ENCODE peak calls at places on chromosomes 12 and 14, in seven cellular contexts. T, K, J, S, Z, F and D are unnamed samples.

GRCh38 chr12:114134922-114135321 is 168.8 kb upstream of the RBM19 start:
- DNase-seq in T (no peak), K (no peak), J (no peak), S (no peak), Z (no peak), F (no peak), D (no peak)

GRCh38 chr12:39272934-39273770 is 169.8 kb downstream of the KIF21A start:
- DNase-seq in T (no peak), K (no peak), J (peak), S (peak), Z (no peak), F (peak), D (peak)

GRCh38 chr12:47811581-47812484 is 7.9 kb downstream of the HDAC7 start:
- DNase-seq in T (peak), K (no peak), J (no peak), S (no peak), Z (peak), F (no peak), D (no peak)

GRCh38 chr12:66848967-66849366 is 170.1 kb upstream of the GRIP1 start:
- DNase-seq in T (no peak), K (no peak), J (no peak), S (no peak), Z (no peak), F (peak), D (no peak)

GRCh38 chr12:42854208-42854607 is 264.7 kb upstream of the PRICKLE1 start:
- DNase-seq in T (no peak), K (no peak), J (no peak), S (no peak), Z (no peak), F (no peak), D (no peak)

GRCh38 chr12:84727964-84728363 is 184.6 kb downstream of the SLC6A15 start:
- DNase-seq in T (no peak), K (no peak), J (peak), S (no peak), Z (no peak), F (peak), D (peak)

GRCh38 chr12:67758119-67758873 is 109.8 kb downstream of the DYRK2 start:
- DNase-seq in T (no peak), K (no peak), J (peak), S (no peak), Z (no peak), F (no peak), D (no peak)

GRCh38 chr12:11136075-11136474 is 1.6 kb upstream of the TAS2R30 start:
- DNase-seq in T (no peak), K (no peak), J (no peak), S (no peak), Z (no peak), F (no peak), D (no peak)

GRCh38 chr12:46754550-46754949 is 71.2 kb downstream of the SLC38A4 start:
- DNase-seq in T (no peak), K (no peak), J (no peak), S (no peak), Z (no peak), F (no peak), D (no peak)

GRCh38 chr14:97218713-97219355 is 421.7 kb downstream of the VRK1 start:
- DNase-seq in T (no peak), K (no peak), J (no peak), S (peak), Z (no peak), F (peak), D (no peak)

DNA sequence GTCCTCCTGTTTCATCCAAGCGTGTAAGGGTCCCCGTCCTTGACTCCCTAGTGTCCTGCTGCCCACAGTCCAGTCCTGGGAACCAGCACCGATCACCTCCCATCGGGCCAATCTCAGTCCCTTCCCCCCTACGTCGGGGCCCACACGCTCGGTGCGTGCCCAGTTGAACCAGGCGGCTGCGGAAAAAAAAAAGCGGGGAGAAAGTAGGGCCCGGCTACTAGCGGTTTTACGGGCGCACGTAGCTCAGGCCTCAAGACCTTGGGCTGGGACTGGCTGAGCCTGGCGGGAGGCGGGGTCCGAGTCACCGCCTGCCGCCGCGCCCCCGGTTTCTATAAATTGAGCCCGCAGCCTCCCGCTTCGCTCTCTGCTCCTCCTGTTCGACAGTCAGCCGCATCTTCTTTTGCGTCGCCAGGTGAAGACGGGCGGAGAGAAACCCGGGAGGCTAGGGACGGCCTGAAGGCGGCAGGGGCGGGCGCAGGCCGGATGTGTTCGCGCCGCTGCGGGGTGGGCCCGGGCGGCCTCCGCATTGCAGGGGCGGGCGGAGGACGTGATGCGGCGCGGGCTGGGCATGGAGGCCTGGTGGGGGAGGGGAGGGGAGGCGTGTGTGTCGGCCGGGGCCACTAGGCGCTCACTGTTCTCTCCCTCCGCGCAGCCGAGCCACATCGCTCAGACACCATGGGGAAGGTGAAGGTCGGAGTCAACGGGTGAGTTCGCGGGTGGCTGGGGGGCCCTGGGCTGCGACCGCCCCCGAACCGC is at the start of gene GAPDH:
- DNase-seq in T (peak), K (peak), J (peak), S (peak), Z (peak), F (peak), D (peak)
- TF ChIP-seq CTCF in T (no peak), K (no peak), J (no peak), S (no peak), Z (no peak), F (no peak), D (peak)

GRCh38 chr12:95547522-95548055 is 3.7 kb downstream of the USP44 start:
- DNase-seq in T (no peak), K (no peak), J (no peak), S (no peak), Z (no peak), F (no peak), D (no peak)

GRCh38 chr12:95546491-95546813 is 4.8 kb downstream of the USP44 start:
- DNase-seq in T (no peak), K (no peak), J (no peak), S (no peak), Z (no peak), F (no peak), D (no peak)

GRCh38 chr12:95548056-95548538 is 3.2 kb downstream of the USP44 start:
- DNase-seq in T (peak), K (peak), J (peak), S (peak), Z (no peak), F (peak), D (no peak)

GRCh38 chr12:95549392-95550084 is 1.7 kb downstream of the USP44 start:
- DNase-seq in T (no peak), K (no peak), J (no peak), S (no peak), Z (no peak), F (no peak), D (no peak)

DNA sequence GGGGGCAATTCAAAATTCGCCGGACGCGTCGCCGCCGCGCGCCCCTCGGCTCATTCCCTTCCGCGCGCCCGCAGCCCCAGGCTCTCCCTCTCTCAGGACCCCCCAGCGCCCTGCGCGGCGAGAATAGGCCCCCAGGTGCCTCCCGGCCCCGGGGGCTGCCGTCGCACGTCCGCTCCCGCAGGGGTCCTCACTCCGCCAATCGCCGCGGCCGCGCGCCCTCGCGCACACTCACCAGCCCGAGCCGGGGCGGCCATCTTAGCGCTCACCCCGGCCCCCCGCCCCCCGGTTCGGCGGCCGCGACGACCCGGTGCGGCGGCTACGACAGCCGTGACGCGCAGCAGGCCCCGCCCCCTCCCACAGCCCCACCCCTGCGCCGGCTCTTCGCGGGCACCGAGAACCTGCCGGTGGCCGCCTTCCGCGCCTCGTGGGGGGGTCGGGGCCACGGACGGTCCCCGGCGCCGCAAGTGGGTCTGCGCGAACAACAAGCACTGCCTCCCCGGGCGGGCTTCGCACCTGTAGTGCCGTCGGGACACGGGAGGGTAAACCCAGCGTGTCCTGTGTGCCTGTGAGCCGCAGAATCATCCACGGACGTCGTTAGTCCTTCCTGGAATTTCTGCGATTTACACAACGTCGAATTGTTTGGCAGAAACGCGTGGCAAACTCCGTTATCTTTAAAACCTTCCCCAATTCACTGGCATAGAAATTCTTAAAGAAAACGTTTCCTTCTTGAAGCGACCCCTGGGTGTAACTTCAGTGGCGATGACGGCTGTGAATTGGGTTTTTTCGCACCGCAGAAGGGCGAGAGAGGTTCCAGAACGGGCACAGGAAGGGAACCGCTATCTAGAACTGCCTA is 2.5 kb downstream of the USP44 start:
- DNase-seq in T (peak), K (peak), J (peak), S (peak), Z (peak), F (peak), D (no peak)
- TF ChIP-seq CTCF in T (no peak), K (no peak), J (no peak), S (no peak), Z (no peak), F (no peak), D (no peak)

GRCh38 chr14:70585221-70585620 is 15.2 kb downstream of the MED6 start:
- DNase-seq in T (no peak), K (no peak), J (no peak), S (peak), Z (no peak), F (no peak), D (no peak)
- TF ChIP-seq CTCF in T (no peak), K (no peak), J (no peak), S (no peak), Z (no peak), F (peak), D (peak)

DNA sequence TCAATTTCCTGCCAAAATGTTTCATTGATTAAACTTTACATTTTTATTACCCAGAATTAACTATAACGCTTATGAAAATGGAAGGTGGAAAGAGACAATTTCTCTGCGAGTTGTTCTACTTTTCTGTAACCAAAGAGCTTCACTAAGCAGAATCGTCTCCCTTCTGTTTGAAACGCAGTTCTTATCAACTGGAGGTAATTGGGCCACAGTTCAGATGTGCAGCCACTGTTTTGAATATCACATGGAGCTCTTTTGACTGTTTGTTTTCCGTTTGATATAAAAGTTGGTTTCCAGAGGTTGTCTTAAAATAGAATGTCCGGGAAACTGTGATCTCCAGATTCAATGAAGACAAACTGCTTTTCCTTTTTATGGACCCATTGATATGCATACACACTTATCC is 183.3 kb upstream of the SEL1L start:
- DNase-seq in T (no peak), K (no peak), J (no peak), S (no peak), Z (no peak), F (no peak), D (no peak)
- TF ChIP-seq CTCF in T (no peak), K (no peak), J (no peak), S (no peak), Z (no peak), F (no peak), D (no peak)